ENCODE peak calls at places on chromosomes 1 and 21, in five cellular contexts. K is mesenchymal stem cell, G is body of pancreas, Q is heart right ventricle, C is brain microvascular endothelial cell. U is an unnamed sample.

GRCh38 chr1:155918660-155919059 is 7.5 kb upstream of the RIT1 start:
- DNase-seq in K (no peak), Q (no peak), G (no peak), C (no peak), U (peak)

GRCh38 chr21:33308586-33309490 is 15.9 kb upstream of the IFNAR1 start:
- DNase-seq in K (peak), Q (no peak), G (peak), C (no peak), U (no peak)

GRCh38 chr1:228332797-228333738 is 73.6 kb downstream of the TRIM11 start:
- DNase-seq in G (peak), K (no peak), C (no peak), Q (no peak), U (peak)

GRCh38 chr21:14737922-14738321 is 191.8 kb upstream of the SAMSN1 start:
- DNase-seq in C (peak), G (peak), Q (peak), K (peak), U (no peak)

GRCh38 chr1:33974147-33974546 is 110.3 kb downstream of the HMGB4 start:
- DNase-seq in C (no peak), K (no peak), G (no peak), Q (no peak), U (no peak)

GRCh38 chr1:99279525-99279924 is 15.2 kb downstream of the PLPPR4 start:
- DNase-seq in Q (no peak), C (no peak), K (no peak), G (no peak), U (no peak)

GRCh38 chr1:152806576-152806975 is at the start of gene LCE1C:
- DNase-seq in Q (no peak), K (no peak), C (no peak), G (no peak), U (no peak)

GRCh38 chr1:92486251-92487077 is at the start of gene GFI1:
- DNase-seq in K (peak), Q (no peak), G (peak), C (no peak), U (peak)

GRCh38 chr1:220690140-220691038 is at the start of gene C1orf115:
- DNase-seq in K (peak), C (peak), Q (peak), G (peak), U (peak)

GRCh38 chr1:116873680-116874271 is 35.9 kb upstream of the PTGFRN start:
- DNase-seq in Q (no peak), C (no peak), K (no peak), G (no peak), U (no peak)

GRCh38 chr1:24126023-24126671 is 14.2 kb upstream of the MYOM3 start:
- DNase-seq in K (no peak), C (peak), G (no peak), Q (peak), U (no peak)

GRCh38 chr1:12161662-12162458 is 4.9 kb upstream of the TNFRSF1B start:
- DNase-seq in K (peak), Q (peak), C (peak), G (peak), U (peak)

GRCh38 chr1:161162052-161162451 is 2.8 kb downstream of the USP21 start:
- DNase-seq in G (no peak), K (no peak), Q (no peak), C (no peak), U (peak)

GRCh38 chr1:201982082-201982922 is at the start of gene RNPEP:
- DNase-seq in Q (peak), C (peak), G (peak), K (peak), U (peak)

GRCh38 chr21:25961042-25961441 is 209.5 kb downstream of the APP start:
- DNase-seq in C (no peak), Q (no peak), K (no peak), G (no peak), U (no peak)

GRCh38 chr1:21820597-21821232 is 8.7 kb downstream of the LDLRAD2 start:
- DNase-seq in C (no peak), Q (no peak), G (no peak), K (no peak), U (peak)

GRCh38 chr1:156499703-156500577 is 635 bp downstream of the MEF2D start:
- DNase-seq in K (peak), G (peak), Q (peak), C (no peak), U (peak)

GRCh38 chr1:172658871-172659453 is at the start of gene FASLG:
- DNase-seq in K (no peak), G (no peak), C (no peak), Q (no peak), U (no peak)

GRCh38 chr1:205925730-205926129 is 17.5 kb downstream of the SLC26A9 start:
- DNase-seq in K (peak), G (no peak), C (peak), Q (no peak), U (peak)

GRCh38 chr1:16212251-16212961 is at the start of gene ARHGEF19:
- DNase-seq in K (no peak), C (no peak), Q (no peak), G (peak), U (peak)

GRCh38 chr1:58282623-58283022 is 263.9 kb downstream of the OMA1 start:
- DNase-seq in G (no peak), Q (peak), C (no peak), K (no peak), U (no peak)

DNA sequence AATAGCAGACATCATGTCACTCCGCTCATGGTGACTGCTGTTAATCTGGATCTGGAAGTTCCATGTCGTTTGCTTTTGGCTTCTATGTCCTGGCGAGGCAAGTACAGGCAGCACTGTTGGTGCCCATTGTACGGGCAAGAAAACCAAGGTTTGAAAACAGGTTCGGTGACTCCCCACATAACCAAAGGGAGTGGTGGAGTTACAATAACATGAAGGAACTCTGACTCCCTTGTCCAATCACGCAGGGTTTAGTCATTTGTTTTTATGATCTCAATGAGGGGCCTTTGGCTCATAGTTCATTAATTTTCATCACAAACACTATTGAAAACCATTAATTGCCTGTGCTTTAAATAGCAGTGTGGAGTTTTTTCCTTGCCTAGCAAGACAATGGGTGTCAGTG is 82.9 kb upstream of the SSX2IP start:
- DNase-seq in G (no peak), C (no peak), K (no peak), Q (no peak), U (no peak)
- H3K27ac ChIP-seq in G (no peak), C (no peak), K (no peak), Q (no peak), U (no peak)

DNA sequence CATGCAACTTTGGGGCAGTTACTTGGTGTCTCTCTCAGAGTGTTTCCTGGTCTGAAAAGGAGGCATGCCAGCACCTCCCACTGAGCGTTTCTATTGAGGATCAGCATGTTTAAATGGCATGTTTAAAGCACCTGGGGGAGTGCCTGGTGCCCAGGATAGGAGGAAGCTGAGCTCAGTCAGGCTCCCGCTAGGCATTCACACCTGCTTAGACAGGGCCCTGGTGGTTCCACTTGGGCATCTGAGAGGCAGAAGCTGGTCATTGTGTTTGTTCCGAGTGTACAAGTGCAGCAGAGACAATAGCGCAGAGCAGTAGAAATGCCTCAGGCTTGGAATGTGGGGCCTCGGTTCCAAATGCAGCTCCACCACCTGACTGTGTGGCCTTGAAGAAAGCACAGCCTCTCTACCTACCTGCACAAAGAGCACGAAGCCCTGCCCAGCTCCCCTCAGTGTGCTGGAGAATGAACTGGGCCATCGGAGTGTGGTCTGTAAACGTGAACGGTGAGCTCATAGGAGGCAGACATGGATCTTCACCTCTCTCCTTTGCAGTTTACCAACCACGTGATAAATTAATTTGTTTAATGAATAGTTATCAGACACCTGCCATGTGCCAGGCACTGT is 20.3 kb upstream of the TMEM222 start:
- DNase-seq in C (no peak), G (no peak), Q (no peak), K (no peak), U (no peak)
- H3K27ac ChIP-seq in C (no peak), G (no peak), Q (no peak), K (peak), U (no peak)

GRCh38 chr1:212678456-212679410 is 20.9 kb downstream of the BATF3 start:
- DNase-seq in Q (no peak), K (no peak), G (no peak), C (no peak), U (no peak)
- H3K27ac ChIP-seq in Q (no peak), K (no peak), G (no peak), C (no peak), U (no peak)

DNA sequence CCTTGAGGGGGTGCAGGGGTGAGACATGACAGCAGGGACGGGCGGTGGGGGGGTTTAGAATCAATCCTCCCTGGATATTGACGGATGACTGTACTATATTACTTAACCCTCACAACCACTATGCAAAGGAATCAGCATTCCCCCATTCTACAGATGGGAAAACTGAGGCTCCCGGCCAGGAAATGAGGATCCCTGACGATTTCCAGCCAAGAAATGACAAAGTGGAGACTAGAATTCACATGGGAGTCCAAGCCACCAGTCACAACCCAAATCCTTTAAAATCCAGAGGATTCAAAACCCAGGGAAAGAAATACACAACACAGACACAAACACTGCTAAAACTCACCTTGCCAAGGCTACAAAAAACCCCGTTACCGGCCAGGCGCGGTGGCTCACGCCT is 10.7 kb downstream of the SSBP3 start:
- DNase-seq in Q (no peak), K (no peak), G (no peak), C (no peak), U (no peak)
- H3K27ac ChIP-seq in Q (peak), K (no peak), G (no peak), C (no peak), U (no peak)

GRCh38 chr21:45011426-45011825 is 63.0 kb upstream of the ADARB1 start:
- DNase-seq in C (no peak), Q (no peak), K (no peak), G (no peak), U (no peak)

GRCh38 chr21:45013271-45013841 is 61.0 kb upstream of the ADARB1 start:
- DNase-seq in K (no peak), Q (no peak), G (no peak), C (no peak), U (no peak)

GRCh38 chr21:45010860-45011259 is 63.5 kb upstream of the ADARB1 start:
- DNase-seq in K (no peak), Q (no peak), G (no peak), C (no peak), U (no peak)

GRCh38 chr21:45012661-45013270 is 61.6 kb upstream of the ADARB1 start:
- DNase-seq in C (no peak), Q (no peak), G (no peak), K (no peak), U (no peak)

DNA sequence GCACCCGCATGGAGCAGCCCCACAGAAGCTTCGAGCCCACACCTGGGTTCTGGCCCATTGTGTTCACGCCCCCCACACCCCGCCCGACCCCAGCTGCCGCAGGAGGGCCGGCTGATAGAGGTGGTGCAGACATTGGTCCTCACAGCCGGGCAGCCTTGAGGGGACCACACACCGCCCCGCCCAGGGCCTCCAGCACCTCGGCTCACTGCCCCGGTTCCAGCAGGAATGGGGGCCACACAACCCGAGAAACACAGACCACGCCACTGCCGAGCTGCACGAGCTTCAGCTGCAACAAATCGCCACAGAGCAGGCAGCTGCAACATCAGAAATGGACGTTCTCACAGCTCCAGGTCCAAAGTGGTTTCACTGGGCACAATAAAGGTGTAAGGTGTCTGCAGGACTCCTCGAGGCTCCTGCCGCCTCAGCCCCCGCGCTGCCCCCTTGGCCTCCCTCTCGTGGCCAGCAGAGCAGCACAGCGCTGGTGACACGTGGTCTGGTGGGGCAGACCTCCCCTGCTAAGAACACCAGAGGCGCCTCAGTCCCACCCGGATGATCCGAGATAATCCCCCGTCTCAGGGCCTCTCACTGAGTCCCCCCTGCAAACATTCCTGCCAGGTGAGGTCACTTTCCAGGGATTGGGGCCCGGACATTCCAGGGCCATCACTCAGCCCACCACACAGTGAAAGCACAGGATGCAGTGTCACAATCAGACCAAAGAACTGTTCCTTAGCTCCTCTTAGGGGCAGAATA is 62.3 kb upstream of the ADARB1 start:
- DNase-seq in K (peak), C (peak), G (no peak), Q (no peak), U (peak)
- H3K27ac ChIP-seq in K (peak), C (peak), G (no peak), Q (no peak), U (peak)

U was measured in osteoblast.